ENCODE peak calls at places on chromosomes 12 and 14, in eight cellular contexts. X, G, H, Q, B, J, V and L are unnamed samples.

GRCh38 chr12:3319723-3320492 is 171.1 kb upstream of the PRMT8 start:
- DNase-seq in X (no peak), G (no peak), H (no peak), Q (no peak), B (no peak), J (no peak), V (no peak), L (no peak)

GRCh38 chr14:64777461-64777860 is 73.2 kb downstream of the PLEKHG3 start:
- DNase-seq in X (no peak), G (no peak), H (no peak), Q (no peak), B (no peak), J (no peak), V (no peak), L (no peak)

GRCh38 chr12:30110970-30111586 is 327.3 kb upstream of the TMTC1 start:
- DNase-seq in X (peak), G (no peak), H (no peak), Q (peak), B (no peak), J (no peak), V (no peak), L (no peak)

GRCh38 chr12:112946236-112947000 is 8.1 kb downstream of the OAS3 start:
- DNase-seq in X (no peak), G (no peak), H (no peak), Q (no peak), B (no peak), J (no peak), V (no peak), L (no peak)

GRCh38 chr12:64733857-64734256 is 25.3 kb downstream of the GNS start:
- DNase-seq in X (peak), G (peak), H (no peak), Q (no peak), B (no peak), J (no peak), V (no peak), L (no peak)

GRCh38 chr12:105993766-105994165 is 145.0 kb downstream of the NUAK1 start:
- DNase-seq in X (no peak), G (no peak), H (no peak), Q (no peak), B (no peak), J (no peak), V (no peak), L (no peak)

GRCh38 chr12:27177716-27178115 is 66.4 kb upstream of the STK38L start:
- DNase-seq in X (peak), G (no peak), H (no peak), Q (peak), B (no peak), J (no peak), V (no peak), L (no peak)

GRCh38 chr12:84738481-84738972 is 174.1 kb downstream of the SLC6A15 start:
- DNase-seq in X (peak), G (no peak), H (no peak), Q (no peak), B (no peak), J (no peak), V (no peak), L (no peak)

GRCh38 chr12:15532364-15532977 is 210.2 kb downstream of the PTPRO start:
- DNase-seq in X (peak), G (no peak), H (peak), Q (peak), B (peak), J (no peak), V (peak), L (no peak)

GRCh38 chr14:89673499-89674225 is 256.6 kb upstream of the FOXN3 start:
- DNase-seq in X (no peak), G (no peak), H (no peak), Q (peak), B (peak), J (no peak), V (no peak), L (no peak)

GRCh38 chr14:95365401-95365800 is 45.7 kb upstream of the CLMN start:
- DNase-seq in X (no peak), G (no peak), H (no peak), Q (peak), B (no peak), J (no peak), V (no peak), L (no peak)

GRCh38 chr14:32201196-32201815 is 539 bp upstream of the RNU6-7 start:
- DNase-seq in X (peak), G (peak), H (peak), Q (peak), B (peak), J (peak), V (peak), L (peak)

GRCh38 chr14:88411039-88411438 is 25.6 kb downstream of the SPATA7 start:
- DNase-seq in X (no peak), G (no peak), H (no peak), Q (no peak), B (peak), J (no peak), V (peak), L (no peak)

GRCh38 chr12:59742831-59743230 is 147.0 kb downstream of the SLC16A7 start:
- DNase-seq in X (peak), G (no peak), H (no peak), Q (peak), B (no peak), J (no peak), V (no peak), L (no peak)

GRCh38 chr12:6604254-6605029 is 2.7 kb downstream of the CHD4 start:
- DNase-seq in X (no peak), G (no peak), H (no peak), Q (peak), B (no peak), J (no peak), V (no peak), L (no peak)

GRCh38 chr12:57452181-57452936 is 2.7 kb upstream of the INHBE start:
- DNase-seq in X (no peak), G (no peak), H (peak), Q (peak), B (no peak), J (no peak), V (no peak), L (no peak)

GRCh38 chr12:111764120-111764821 is 2.5 kb upstream of the ALDH2 start:
- DNase-seq in X (no peak), G (no peak), H (no peak), Q (no peak), B (no peak), J (no peak), V (no peak), L (no peak)

GRCh38 chr12:109088818-109089217 is 4.5 kb downstream of the ALKBH2 start:
- DNase-seq in X (no peak), G (no peak), H (no peak), Q (no peak), B (no peak), J (no peak), V (no peak), L (no peak)

GRCh38 chr12:131766382-131767107 is 55.7 kb downstream of the SFSWAP start:
- DNase-seq in X (no peak), G (no peak), H (no peak), Q (no peak), B (no peak), J (no peak), V (no peak), L (no peak)

GRCh38 chr14:89215166-89215940 is 201.7 kb downstream of the FOXN3 start:
- DNase-seq in X (no peak), G (no peak), H (no peak), Q (no peak), B (no peak), J (no peak), V (no peak), L (no peak)

GRCh38 chr14:56855891-56856461 is 45.7 kb upstream of the OTX2 start:
- DNase-seq in X (no peak), G (peak), H (no peak), Q (no peak), B (no peak), J (peak), V (peak), L (no peak)